ENCODE peak calls at places on chromosomes 2 and 18, in eight cellular contexts. One of them, this sample, is unnamed.

GRCh38 chr2:235868224-235868623 is 300.0 kb downstream of the GBX2 start:
- DNase-seq in fibroblast of the aortic adventitia: peak
- DNase-seq in mucosa of descending colon: no peak
- DNase-seq in GM06990: no peak
- DNase-seq in body of pancreas: no peak
- DNase-seq in spleen: no peak
- DNase-seq in AG10803: no peak
- DNase-seq in osteoblast: no peak
- DNase-seq in this sample: no peak

GRCh38 chr2:101781326-101781725 is 83.8 kb downstream of the MAP4K4 start:
- DNase-seq in mucosa of descending colon: no peak
- DNase-seq in fibroblast of the aortic adventitia: no peak
- DNase-seq in AG10803: no peak
- DNase-seq in GM06990: no peak
- DNase-seq in spleen: no peak
- DNase-seq in osteoblast: no peak
- DNase-seq in body of pancreas: no peak
- DNase-seq in this sample: no peak

GRCh38 chr2:54704688-54705605 is 18.5 kb upstream of the EML6 start:
- DNase-seq in AG10803: peak
- DNase-seq in spleen: no peak
- DNase-seq in mucosa of descending colon: no peak
- DNase-seq in osteoblast: no peak
- DNase-seq in fibroblast of the aortic adventitia: peak
- DNase-seq in body of pancreas: no peak
- DNase-seq in GM06990: no peak
- DNase-seq in this sample: no peak

GRCh38 chr2:20578895-20579825 is 71.7 kb downstream of the HS1BP3 start:
- DNase-seq in body of pancreas: peak
- DNase-seq in spleen: peak
- DNase-seq in fibroblast of the aortic adventitia: peak
- DNase-seq in osteoblast: peak
- DNase-seq in GM06990: peak
- DNase-seq in mucosa of descending colon: no peak
- DNase-seq in AG10803: peak
- DNase-seq in this sample: peak

GRCh38 chr18:13378150-13378549 is 159.6 kb downstream of the LDLRAD4 start:
- DNase-seq in mucosa of descending colon: no peak
- DNase-seq in body of pancreas: no peak
- DNase-seq in fibroblast of the aortic adventitia: no peak
- DNase-seq in AG10803: no peak
- DNase-seq in GM06990: no peak
- DNase-seq in osteoblast: peak
- DNase-seq in spleen: no peak
- DNase-seq in this sample: no peak

GRCh38 chr2:71952572-71953188 is 195.0 kb downstream of the CYP26B1 start:
- DNase-seq in GM06990: no peak
- DNase-seq in fibroblast of the aortic adventitia: no peak
- DNase-seq in body of pancreas: no peak
- DNase-seq in AG10803: no peak
- DNase-seq in osteoblast: no peak
- DNase-seq in mucosa of descending colon: no peak
- DNase-seq in spleen: no peak
- DNase-seq in this sample: no peak

GRCh38 chr2:47221956-47222355 is 66.8 kb upstream of the STPG4 start:
- DNase-seq in body of pancreas: no peak
- DNase-seq in osteoblast: no peak
- DNase-seq in AG10803: peak
- DNase-seq in mucosa of descending colon: no peak
- DNase-seq in spleen: no peak
- DNase-seq in GM06990: no peak
- DNase-seq in fibroblast of the aortic adventitia: peak
- DNase-seq in this sample: no peak

GRCh38 chr2:23283653-23284052 is 101.3 kb upstream of the KLHL29 start:
- DNase-seq in fibroblast of the aortic adventitia: peak
- DNase-seq in mucosa of descending colon: no peak
- DNase-seq in body of pancreas: no peak
- DNase-seq in spleen: no peak
- DNase-seq in osteoblast: no peak
- DNase-seq in AG10803: peak
- DNase-seq in GM06990: no peak
- DNase-seq in this sample: no peak

GRCh38 chr2:17793803-17794349 is 22.4 kb upstream of the MSGN1 start:
- DNase-seq in fibroblast of the aortic adventitia: no peak
- DNase-seq in osteoblast: no peak
- DNase-seq in mucosa of descending colon: no peak
- DNase-seq in spleen: no peak
- DNase-seq in GM06990: no peak
- DNase-seq in body of pancreas: no peak
- DNase-seq in AG10803: peak
- DNase-seq in this sample: no peak

GRCh38 chr2:128315829-128316776 is 2.6 kb downstream of the HS6ST1 start:
- DNase-seq in spleen: peak
- DNase-seq in mucosa of descending colon: peak
- DNase-seq in body of pancreas: no peak
- DNase-seq in fibroblast of the aortic adventitia: peak
- DNase-seq in GM06990: no peak
- DNase-seq in AG10803: peak
- DNase-seq in osteoblast: peak
- DNase-seq in this sample: no peak

GRCh38 chr2:156565066-156565710 is 129.0 kb downstream of the GPD2 start:
- DNase-seq in fibroblast of the aortic adventitia: peak
- DNase-seq in body of pancreas: no peak
- DNase-seq in mucosa of descending colon: no peak
- DNase-seq in osteoblast: peak
- DNase-seq in AG10803: peak
- DNase-seq in spleen: no peak
- DNase-seq in GM06990: no peak
- DNase-seq in this sample: peak

GRCh38 chr2:109397883-109398282 is 215.9 kb downstream of the SEPTIN10 start:
- DNase-seq in body of pancreas: no peak
- DNase-seq in osteoblast: peak
- DNase-seq in fibroblast of the aortic adventitia: no peak
- DNase-seq in AG10803: no peak
- DNase-seq in spleen: no peak
- DNase-seq in mucosa of descending colon: no peak
- DNase-seq in GM06990: no peak
- DNase-seq in this sample: no peak

GRCh38 chr2:101873543-101873942 is 118.2 kb upstream of the IL1R2 start:
- DNase-seq in body of pancreas: no peak
- DNase-seq in mucosa of descending colon: no peak
- DNase-seq in spleen: no peak
- DNase-seq in fibroblast of the aortic adventitia: no peak
- DNase-seq in osteoblast: no peak
- DNase-seq in AG10803: no peak
- DNase-seq in GM06990: no peak
- DNase-seq in this sample: no peak

GRCh38 chr2:112972423-112973086 is 5.3 kb upstream of the IL36G start:
- DNase-seq in body of pancreas: no peak
- DNase-seq in mucosa of descending colon: no peak
- DNase-seq in spleen: no peak
- DNase-seq in osteoblast: no peak
- DNase-seq in GM06990: no peak
- DNase-seq in AG10803: no peak
- DNase-seq in fibroblast of the aortic adventitia: no peak
- DNase-seq in this sample: no peak

GRCh38 chr2:152644197-152644873 is 72.9 kb downstream of the PRPF40A start:
- DNase-seq in GM06990: no peak
- DNase-seq in mucosa of descending colon: no peak
- DNase-seq in spleen: no peak
- DNase-seq in body of pancreas: no peak
- DNase-seq in AG10803: no peak
- DNase-seq in fibroblast of the aortic adventitia: no peak
- DNase-seq in osteoblast: no peak
- DNase-seq in this sample: no peak

GRCh38 chr2:17309741-17310339 is 208.4 kb downstream of the RAD51AP2 start:
- DNase-seq in osteoblast: no peak
- DNase-seq in spleen: no peak
- DNase-seq in body of pancreas: peak
- DNase-seq in AG10803: peak
- DNase-seq in GM06990: peak
- DNase-seq in mucosa of descending colon: no peak
- DNase-seq in fibroblast of the aortic adventitia: peak
- DNase-seq in this sample: no peak

GRCh38 chr2:172859821-172860707 is 124.4 kb downstream of the RAPGEF4 start:
- DNase-seq in GM06990: no peak
- DNase-seq in body of pancreas: no peak
- DNase-seq in osteoblast: no peak
- DNase-seq in mucosa of descending colon: no peak
- DNase-seq in AG10803: no peak
- DNase-seq in fibroblast of the aortic adventitia: no peak
- DNase-seq in spleen: no peak
- DNase-seq in this sample: no peak
- H3K4me3 ChIP-seq in GM06990: no peak
- H3K4me3 ChIP-seq in body of pancreas: no peak
- H3K4me3 ChIP-seq in osteoblast: peak
- H3K4me3 ChIP-seq in mucosa of descending colon: no peak
- H3K4me3 ChIP-seq in AG10803: no peak
- H3K4me3 ChIP-seq in fibroblast of the aortic adventitia: no peak
- H3K4me3 ChIP-seq in spleen: no peak
- H3K4me3 ChIP-seq in this sample: no peak

GRCh38 chr2:171409436-171409971 is 24.3 kb downstream of the METTL8 start:
- DNase-seq in spleen: no peak
- DNase-seq in osteoblast: no peak
- DNase-seq in body of pancreas: no peak
- DNase-seq in GM06990: no peak
- DNase-seq in fibroblast of the aortic adventitia: peak
- DNase-seq in AG10803: no peak
- DNase-seq in mucosa of descending colon: no peak
- DNase-seq in this sample: no peak
- H3K4me3 ChIP-seq in spleen: peak
- H3K4me3 ChIP-seq in osteoblast: peak
- H3K4me3 ChIP-seq in body of pancreas: no peak
- H3K4me3 ChIP-seq in GM06990: no peak
- H3K4me3 ChIP-seq in fibroblast of the aortic adventitia: no peak
- H3K4me3 ChIP-seq in AG10803: no peak
- H3K4me3 ChIP-seq in mucosa of descending colon: no peak
- H3K4me3 ChIP-seq in this sample: no peak

GRCh38 chr2:237141556-237141955 is 55.9 kb downstream of the COPS8 start:
- DNase-seq in AG10803: peak
- DNase-seq in GM06990: no peak
- DNase-seq in fibroblast of the aortic adventitia: peak
- DNase-seq in body of pancreas: peak
- DNase-seq in mucosa of descending colon: no peak
- DNase-seq in osteoblast: peak
- DNase-seq in spleen: no peak
- DNase-seq in this sample: peak

GRCh38 chr2:237137626-237138323 is 52.1 kb downstream of the COPS8 start:
- DNase-seq in mucosa of descending colon: no peak
- DNase-seq in body of pancreas: no peak
- DNase-seq in AG10803: no peak
- DNase-seq in spleen: no peak
- DNase-seq in fibroblast of the aortic adventitia: no peak
- DNase-seq in GM06990: no peak
- DNase-seq in osteoblast: no peak
- DNase-seq in this sample: no peak

GRCh38 chr2:237139123-237139675 is 53.5 kb downstream of the COPS8 start:
- DNase-seq in spleen: no peak
- DNase-seq in body of pancreas: no peak
- DNase-seq in GM06990: no peak
- DNase-seq in AG10803: no peak
- DNase-seq in mucosa of descending colon: no peak
- DNase-seq in fibroblast of the aortic adventitia: no peak
- DNase-seq in osteoblast: no peak
- DNase-seq in this sample: no peak

GRCh38 chr2:237143118-237143517 is 57.4 kb downstream of the COPS8 start:
- DNase-seq in GM06990: no peak
- DNase-seq in mucosa of descending colon: no peak
- DNase-seq in spleen: no peak
- DNase-seq in AG10803: no peak
- DNase-seq in body of pancreas: no peak
- DNase-seq in osteoblast: no peak
- DNase-seq in fibroblast of the aortic adventitia: no peak
- DNase-seq in this sample: no peak

DNA sequence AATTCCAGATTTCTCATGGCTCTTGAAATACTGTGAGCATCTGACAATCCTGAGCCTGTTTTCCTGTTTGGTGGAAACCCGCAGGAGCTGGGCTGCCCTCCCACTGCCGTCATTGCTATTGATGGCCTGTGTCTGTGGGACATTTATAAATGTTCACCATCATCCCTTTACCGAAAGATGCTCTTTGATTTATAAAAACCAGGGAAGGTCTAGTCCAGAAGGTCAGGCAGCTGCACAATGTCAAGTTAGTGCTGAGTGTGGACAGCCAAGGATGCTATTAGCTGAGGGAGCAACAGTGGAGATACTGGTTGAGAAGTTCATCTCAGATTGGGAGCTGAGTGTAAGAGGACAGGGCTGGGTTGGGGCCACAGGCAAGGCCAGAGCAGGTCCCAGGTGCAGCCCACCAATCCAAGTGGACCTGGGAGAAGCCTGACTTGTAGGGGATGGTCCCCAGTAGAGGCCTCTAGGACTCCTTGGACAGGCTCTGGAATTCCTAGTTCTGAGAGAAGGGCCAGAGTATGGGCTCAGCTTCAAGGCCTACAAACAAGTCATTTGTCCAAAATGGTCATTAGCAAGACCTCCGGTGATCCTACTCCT is 55.1 kb downstream of the COPS8 start:
- DNase-seq in AG10803: no peak
- DNase-seq in fibroblast of the aortic adventitia: no peak
- DNase-seq in spleen: no peak
- DNase-seq in mucosa of descending colon: no peak
- DNase-seq in body of pancreas: peak
- DNase-seq in GM06990: no peak
- DNase-seq in osteoblast: no peak
- DNase-seq in this sample: no peak
- H3K4me3 ChIP-seq in AG10803: no peak
- H3K4me3 ChIP-seq in fibroblast of the aortic adventitia: no peak
- H3K4me3 ChIP-seq in spleen: no peak
- H3K4me3 ChIP-seq in mucosa of descending colon: no peak
- H3K4me3 ChIP-seq in body of pancreas: no peak
- H3K4me3 ChIP-seq in GM06990: no peak
- H3K4me3 ChIP-seq in osteoblast: no peak
- H3K4me3 ChIP-seq in this sample: no peak

DNA sequence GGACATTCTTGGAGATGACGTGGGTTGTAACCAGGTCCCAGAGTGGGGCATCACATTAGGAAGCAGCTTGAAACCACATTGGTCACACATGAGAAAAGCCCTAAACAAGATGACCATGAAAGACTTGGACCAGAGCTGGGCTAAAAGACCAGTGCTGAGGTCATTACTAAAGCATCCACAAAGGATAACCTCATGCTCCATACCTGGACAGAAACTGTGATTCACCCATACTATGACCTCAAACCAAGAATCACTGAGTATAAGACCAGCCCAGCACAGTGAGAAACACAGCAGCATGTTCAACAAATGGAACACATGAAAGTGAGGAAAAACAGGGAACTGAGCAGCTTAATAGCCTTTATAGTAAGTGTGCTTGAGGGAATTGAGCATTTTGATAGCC is 635.5 kb upstream of the NETO1 start:
- DNase-seq in osteoblast: no peak
- DNase-seq in mucosa of descending colon: no peak
- DNase-seq in body of pancreas: no peak
- DNase-seq in fibroblast of the aortic adventitia: no peak
- DNase-seq in GM06990: no peak
- DNase-seq in AG10803: no peak
- DNase-seq in spleen: no peak
- DNase-seq in this sample: no peak
- H3K4me3 ChIP-seq in osteoblast: no peak
- H3K4me3 ChIP-seq in mucosa of descending colon: no peak
- H3K4me3 ChIP-seq in body of pancreas: no peak
- H3K4me3 ChIP-seq in fibroblast of the aortic adventitia: no peak
- H3K4me3 ChIP-seq in GM06990: no peak
- H3K4me3 ChIP-seq in AG10803: no peak
- H3K4me3 ChIP-seq in spleen: no peak
- H3K4me3 ChIP-seq in this sample: no peak

GRCh38 chr2:66427219-66427768 is 7.6 kb upstream of the MEIS1 start:
- DNase-seq in osteoblast: no peak
- DNase-seq in body of pancreas: no peak
- DNase-seq in AG10803: no peak
- DNase-seq in mucosa of descending colon: no peak
- DNase-seq in fibroblast of the aortic adventitia: no peak
- DNase-seq in spleen: no peak
- DNase-seq in GM06990: no peak
- DNase-seq in this sample: no peak
- H3K4me3 ChIP-seq in osteoblast: no peak
- H3K4me3 ChIP-seq in body of pancreas: no peak
- H3K4me3 ChIP-seq in AG10803: no peak
- H3K4me3 ChIP-seq in mucosa of descending colon: no peak
- H3K4me3 ChIP-seq in fibroblast of the aortic adventitia: no peak
- H3K4me3 ChIP-seq in spleen: no peak
- H3K4me3 ChIP-seq in GM06990: no peak
- H3K4me3 ChIP-seq in this sample: no peak